ENCODE peak calls at places on chromosome 10, in six cellular contexts. J is DND-41, W is stomach, O is lower lobe of right lung, K is breast epithelium, X is A549. I is an unnamed sample.

GRCh38 chr10:121243899-121244241 is 354.4 kb downstream of the FGFR2 start:
- DNase-seq in W (no peak), X (no peak), J (no peak), K (no peak), O (no peak), I (no peak)

GRCh38 chr10:125004571-125005311 is 62.8 kb downstream of the ZRANB1 start:
- DNase-seq in O (peak), X (no peak), J (no peak), K (peak), W (peak), I (no peak)

GRCh38 chr10:5183923-5184322 is 1.0 kb downstream of the AKR1C8 start:
- DNase-seq in K (no peak), X (no peak), O (no peak), W (no peak), J (no peak), I (no peak)

GRCh38 chr10:22245567-22245966 is 27.8 kb upstream of the EBLN1 start:
- DNase-seq in X (no peak), W (no peak), J (no peak), O (no peak), K (no peak), I (peak)

GRCh38 chr10:73248259-73248724 is 1.2 kb upstream of the DNAJC9 start:
- DNase-seq in O (no peak), W (no peak), K (no peak), J (peak), X (no peak), I (no peak)

GRCh38 chr10:11782793-11783557 is 40.2 kb upstream of the PROSER2 start:
- DNase-seq in K (no peak), J (no peak), O (no peak), W (no peak), X (peak), I (peak)

GRCh38 chr10:114694062-114694461 is 36.0 kb upstream of the ABLIM1 start:
- DNase-seq in W (no peak), O (no peak), X (no peak), K (no peak), J (no peak), I (no peak)

GRCh38 chr10:123147635-123148413 is at the start of gene HMX2:
- DNase-seq in O (no peak), K (no peak), J (no peak), W (no peak), X (no peak), I (no peak)

GRCh38 chr10:58967551-58968418 is 208.7 kb upstream of the PHYHIPL start:
- DNase-seq in W (peak), O (peak), J (no peak), X (peak), K (peak), I (peak)

GRCh38 chr10:5627486-5628044 is 38.8 kb downstream of the ASB13 start:
- DNase-seq in X (no peak), W (no peak), O (no peak), J (no peak), K (no peak), I (no peak)

GRCh38 chr10:124671486-124672075 is 72.6 kb downstream of the FAM53B start:
- DNase-seq in O (peak), J (no peak), X (peak), K (peak), W (no peak), I (peak)

GRCh38 chr10:122407375-122408125 is 33.0 kb downstream of the PLEKHA1 start:
- DNase-seq in O (no peak), W (no peak), X (no peak), K (no peak), J (no peak), I (no peak)

GRCh38 chr10:3906511-3907111 is 121.6 kb upstream of the KLF6 start:
- DNase-seq in X (no peak), W (no peak), O (no peak), J (no peak), K (no peak), I (no peak)

GRCh38 chr10:106705576-106706526 is 458.7 kb downstream of the SORCS1 start:
- DNase-seq in X (no peak), K (no peak), O (no peak), W (peak), J (peak), I (peak)

GRCh38 chr10:131898061-131898460 is 2.7 kb upstream of the PPP2R2D start:
- DNase-seq in X (no peak), J (no peak), O (no peak), W (no peak), K (no peak), I (no peak)

GRCh38 chr10:12782537-12782936 is 219.0 kb downstream of the CCDC3 start:
- DNase-seq in K (no peak), X (peak), O (peak), W (peak), J (peak), I (peak)

GRCh38 chr10:1605999-1606940 is 131.1 kb downstream of the ADARB2 start:
- DNase-seq in J (no peak), W (no peak), O (no peak), K (no peak), X (no peak), I (no peak)

GRCh38 chr10:61197022-61197421 is 253.0 kb upstream of the RHOBTB1 start:
- DNase-seq in K (no peak), W (no peak), X (no peak), J (no peak), O (no peak), I (no peak)
- TF ChIP-seq CTCF in K (no peak), W (no peak), X (no peak), J (no peak), O (no peak), I (no peak)

DNA sequence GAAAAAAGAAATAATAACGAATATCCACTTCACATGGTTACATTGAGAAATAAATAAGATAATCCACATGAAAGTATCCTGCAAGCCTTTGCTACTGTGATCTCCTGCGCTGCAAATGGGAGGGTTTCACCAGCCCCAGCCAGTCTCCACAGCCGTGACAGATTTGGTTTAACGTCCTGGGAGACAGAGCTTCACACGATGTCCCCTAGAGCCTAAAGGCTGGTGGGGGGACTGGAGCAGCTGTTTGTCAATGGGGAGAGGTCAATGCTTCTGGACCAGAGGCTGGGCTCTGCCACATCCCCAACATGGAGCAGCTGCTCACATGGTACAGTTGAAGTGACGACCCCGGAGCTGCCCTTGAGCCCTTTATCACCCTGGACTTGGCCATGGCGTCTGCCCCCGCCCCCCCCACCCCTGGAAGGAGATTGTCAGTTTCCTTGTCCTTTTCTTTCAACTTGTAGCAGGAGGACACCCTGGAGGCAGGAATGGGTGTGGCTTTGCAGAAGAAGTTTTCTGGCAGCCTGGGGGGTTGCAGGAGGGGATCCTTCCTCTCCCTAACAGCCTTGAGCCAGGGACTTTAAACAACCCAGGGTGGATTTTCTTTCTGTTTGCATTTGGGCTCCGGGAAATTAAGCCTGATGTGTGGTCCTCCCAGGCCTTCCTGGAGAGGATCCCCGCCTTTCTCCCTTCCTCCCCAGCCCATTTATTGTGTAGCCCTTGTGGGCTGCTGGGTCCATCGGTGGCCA is 37.1 kb upstream of the MXI1 start:
- DNase-seq in W (no peak), X (no peak), J (no peak), K (no peak), O (no peak), I (no peak)
- H3K4me3 ChIP-seq in W (no peak), X (no peak), J (no peak), K (no peak), O (no peak), I (no peak)

GRCh38 chr10:97120370-97120769 is 65.4 kb downstream of the SLIT1 start:
- DNase-seq in X (no peak), W (no peak), O (no peak), K (no peak), J (no peak), I (no peak)

GRCh38 chr10:97116534-97117162 is 69.1 kb downstream of the SLIT1 start:
- DNase-seq in J (peak), W (no peak), O (no peak), K (no peak), X (no peak), I (no peak)

GRCh38 chr10:97119058-97119832 is 66.5 kb downstream of the SLIT1 start:
- DNase-seq in O (no peak), X (no peak), W (no peak), J (no peak), K (no peak), I (no peak)

GRCh38 chr10:97115846-97116245 is 69.9 kb downstream of the SLIT1 start:
- DNase-seq in X (no peak), W (no peak), O (no peak), K (no peak), J (no peak), I (no peak)

DNA sequence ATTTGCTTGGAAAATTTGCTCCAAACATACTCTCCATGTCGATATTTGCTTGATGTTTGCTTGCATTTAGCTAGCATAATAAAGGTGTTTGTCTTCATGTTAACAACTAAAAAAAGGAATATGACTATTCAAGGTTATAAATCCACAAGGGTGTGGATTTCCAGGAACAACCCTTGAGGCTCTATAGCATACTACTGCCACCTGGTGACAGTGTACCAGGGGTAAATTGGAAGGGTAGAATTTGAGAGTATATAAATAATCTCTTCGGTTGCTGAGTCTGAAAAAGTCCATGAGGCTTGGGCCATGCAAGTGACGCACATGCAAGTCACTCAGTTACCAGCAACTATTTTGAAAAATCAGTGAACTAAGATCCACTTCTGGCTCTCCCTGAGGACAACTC is 68.4 kb downstream of the SLIT1 start:
- DNase-seq in K (no peak), J (no peak), O (no peak), W (no peak), X (peak), I (peak)
- TF ChIP-seq CTCF in K (no peak), J (peak), O (no peak), W (no peak), X (peak), I (peak)

GRCh38 chr10:92240289-92241157 is 50.4 kb downstream of the CPEB3 start:
- DNase-seq in O (peak), W (peak), X (peak), J (peak), K (peak), I (peak)

GRCh38 chr10:92238062-92238585 is 52.8 kb downstream of the CPEB3 start:
- DNase-seq in X (no peak), W (no peak), K (no peak), J (no peak), O (no peak), I (no peak)

GRCh38 chr10:92239600-92240288 is 51.1 kb downstream of the CPEB3 start:
- DNase-seq in K (no peak), X (peak), W (peak), J (peak), O (peak), I (peak)

GRCh38 chr10:92239185-92239599 is 51.7 kb downstream of the CPEB3 start:
- DNase-seq in O (no peak), W (no peak), K (no peak), X (no peak), J (no peak), I (no peak)

DNA sequence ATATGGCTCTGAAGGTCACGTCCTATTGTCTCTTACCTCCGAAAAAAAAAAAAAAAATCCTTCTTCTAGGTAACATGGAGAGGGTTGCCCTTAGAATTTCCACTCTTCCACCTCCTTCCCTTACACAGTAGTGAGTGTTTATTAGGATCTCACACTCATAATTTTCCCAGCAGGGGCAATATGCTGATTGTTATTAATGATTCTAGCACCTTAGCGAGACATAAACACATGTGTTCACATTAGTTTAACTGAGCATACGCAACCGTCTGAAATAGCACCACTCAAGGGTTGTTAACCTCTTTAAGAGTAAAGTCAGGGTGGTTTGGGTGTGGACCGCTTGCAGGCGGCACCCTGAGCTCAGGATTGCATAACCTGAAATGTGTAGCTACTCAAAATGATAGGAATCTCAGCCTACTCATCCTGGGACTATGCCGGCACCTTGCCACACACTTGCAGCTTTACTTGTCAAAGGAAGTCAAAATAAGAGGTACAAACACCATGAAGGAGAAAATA is 52.2 kb downstream of the CPEB3 start:
- DNase-seq in K (peak), W (peak), J (no peak), X (no peak), O (peak), I (peak)
- H3K4me3 ChIP-seq in K (peak), W (peak), J (no peak), X (no peak), O (peak), I (peak)

GRCh38 chr10:72094574-72094973 is 6.2 kb upstream of the SPOCK2 start:
- DNase-seq in O (no peak), X (no peak), K (no peak), W (no peak), J (no peak), I (no peak)

GRCh38 chr10:72097448-72098300 is 9.3 kb upstream of the SPOCK2 start:
- DNase-seq in O (no peak), K (no peak), W (peak), X (peak), J (no peak), I (peak)

GRCh38 chr10:72098301-72099053 is 10.1 kb upstream of the SPOCK2 start:
- DNase-seq in O (no peak), X (no peak), K (no peak), J (no peak), W (no peak), I (no peak)

GRCh38 chr10:72095195-72095594 is 6.8 kb upstream of the SPOCK2 start:
- DNase-seq in J (no peak), O (no peak), K (no peak), W (no peak), X (no peak), I (no peak)

DNA sequence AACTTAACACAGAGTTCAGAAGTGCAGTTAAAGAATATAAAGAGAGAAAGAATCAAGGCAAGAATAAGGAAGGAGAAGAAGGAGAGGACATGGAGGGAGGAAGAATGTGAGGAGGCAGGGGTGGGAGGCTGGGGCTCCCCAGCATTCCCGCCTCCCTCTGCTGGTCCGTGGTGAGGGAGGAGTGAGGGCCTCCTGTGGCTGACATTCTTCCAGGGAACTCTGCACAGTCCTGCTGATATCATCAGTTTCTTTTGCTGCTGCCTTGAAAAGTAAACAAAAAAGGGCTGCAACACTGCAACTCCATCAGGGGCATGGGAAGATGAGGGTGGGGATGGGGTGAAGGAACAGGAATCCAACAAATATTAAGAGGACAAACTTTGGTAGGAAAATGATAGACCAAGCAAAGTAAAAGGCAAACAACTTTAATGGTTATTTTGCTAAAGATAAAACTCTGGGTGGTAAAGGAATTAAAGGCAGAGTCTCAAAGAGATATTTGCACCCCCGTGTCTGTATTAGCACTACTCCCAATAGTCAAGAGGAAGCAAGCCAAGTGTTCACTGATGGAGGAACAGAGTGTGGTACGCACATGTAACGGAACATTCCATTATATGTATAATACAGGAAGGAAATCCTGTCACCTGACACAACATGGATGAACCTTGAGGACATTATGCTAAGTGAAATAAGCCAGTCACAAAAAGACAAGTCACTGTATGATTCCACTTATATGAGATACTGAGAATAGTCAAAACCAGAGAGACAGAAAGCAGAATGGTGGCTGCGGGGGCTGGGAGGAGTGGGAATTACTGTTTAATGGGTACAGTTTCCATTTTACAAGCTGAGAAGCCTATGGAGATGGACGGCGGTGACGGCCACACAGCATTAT is 8.0 kb upstream of the SPOCK2 start:
- DNase-seq in K (no peak), J (no peak), O (no peak), W (no peak), X (no peak), I (no peak)
- TF ChIP-seq CTCF in K (no peak), J (no peak), O (no peak), W (no peak), X (no peak), I (no peak)

GRCh38 chr10:92757720-92758119 is 68.0 kb downstream of the HHEX start:
- DNase-seq in J (no peak), K (no peak), W (no peak), O (no peak), X (no peak), I (no peak)

GRCh38 chr10:92758594-92758993 is 68.8 kb downstream of the HHEX start:
- DNase-seq in O (no peak), J (no peak), K (no peak), X (no peak), W (no peak), I (no peak)

GRCh38 chr10:92755725-92756124 is 66.0 kb downstream of the HHEX start:
- DNase-seq in J (no peak), W (no peak), O (no peak), X (no peak), K (no peak), I (no peak)

GRCh38 chr10:92757066-92757716 is 67.4 kb downstream of the HHEX start:
- DNase-seq in X (peak), K (peak), J (no peak), O (peak), W (peak), I (peak)

GRCh38 chr10:92756233-92757065 is 66.7 kb downstream of the HHEX start:
- DNase-seq in W (no peak), K (no peak), X (no peak), J (no peak), O (no peak), I (no peak)
- H3K4me3 ChIP-seq in W (no peak), K (no peak), X (no peak), J (no peak), O (no peak), I (no peak)

GRCh38 chr10:117166420-117167345 is 28.6 kb upstream of the VAX1 start:
- DNase-seq in J (no peak), W (no peak), K (no peak), O (no peak), X (no peak), I (peak)

GRCh38 chr10:117167346-117168134 is 29.5 kb upstream of the VAX1 start:
- DNase-seq in J (no peak), O (no peak), W (no peak), X (no peak), K (no peak), I (no peak)

GRCh38 chr10:117164878-117165556 is 26.9 kb upstream of the VAX1 start:
- DNase-seq in K (no peak), J (no peak), X (no peak), O (no peak), W (no peak), I (no peak)

GRCh38 chr10:117163954-117164292 is 25.9 kb upstream of the VAX1 start:
- DNase-seq in O (no peak), W (no peak), J (no peak), X (no peak), K (no peak), I (no peak)

DNA sequence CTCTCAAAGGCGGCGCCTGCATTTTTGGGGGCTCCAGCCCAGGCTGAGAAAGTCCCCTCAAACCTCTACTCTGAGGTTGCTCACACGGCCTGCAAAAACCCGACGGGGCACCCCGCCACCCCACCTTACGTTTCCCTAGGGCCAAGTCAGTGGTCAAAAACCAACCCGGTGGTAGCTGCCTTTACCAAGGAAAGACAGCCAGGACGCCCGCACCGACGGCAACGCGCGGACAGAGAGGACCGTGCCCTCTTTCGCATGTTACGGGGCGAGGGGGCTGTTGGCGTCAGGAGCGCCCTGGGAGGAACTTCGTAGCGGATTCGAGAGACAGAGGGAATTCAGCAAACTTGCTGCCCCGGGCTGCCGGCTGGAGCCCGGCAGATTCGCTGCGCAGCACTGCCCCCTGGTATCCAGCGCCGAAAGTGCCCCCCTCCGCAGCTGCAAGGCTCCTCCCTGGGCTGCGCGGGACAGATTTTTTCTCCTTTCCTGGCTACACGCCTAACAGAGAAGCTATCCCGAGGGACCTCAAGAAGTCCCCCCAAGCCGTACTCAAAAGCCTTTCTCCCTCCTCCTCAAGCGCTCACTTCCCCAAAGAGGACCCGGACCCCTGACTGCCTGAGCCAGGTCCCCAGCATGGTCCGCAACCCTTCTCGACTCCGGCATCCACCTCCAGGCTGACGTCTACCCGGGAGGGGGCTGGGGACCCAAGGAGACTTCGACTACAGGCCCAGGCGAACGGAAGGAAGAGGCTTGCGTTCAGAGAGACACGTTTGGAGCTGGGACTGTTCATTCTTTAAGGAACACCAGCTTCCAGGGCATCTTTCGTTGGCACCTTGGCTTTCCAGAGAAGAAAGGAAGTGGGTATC is 27.7 kb upstream of the VAX1 start:
- DNase-seq in K (no peak), X (peak), O (peak), J (no peak), W (no peak), I (peak)
- TF ChIP-seq CTCF in K (no peak), X (peak), O (peak), J (peak), W (peak), I (peak)

I was measured in epithelial cell of esophagus.